ENCODE peak calls at places on chromosomes 5 and 9, in seven cellular contexts. A is H9, N is H1, O is IMR-90, W is neuronal stem cell, R is mesendoderm, Z is mesenchymal stem cell. U is an unnamed sample.

GRCh38 chr5:16467363-16468219 is 2.0 kb upstream of the ZNF622 start:
- DNase-seq in A (no peak), N (no peak), O (peak), R (no peak), Z (peak), W (no peak), U (peak)

GRCh38 chr9:87606921-87607521 is 109.4 kb downstream of the DAPK1 start:
- DNase-seq in N (no peak), Z (peak), W (no peak), O (peak), A (no peak), R (no peak), U (peak)

GRCh38 chr9:112820886-112821285 is 69.8 kb downstream of the SLC46A2 start:
- DNase-seq in O (peak), N (no peak), R (no peak), A (no peak), Z (no peak), W (no peak), U (no peak)

GRCh38 chr9:98411981-98412561 is 156.6 kb upstream of the TBC1D2 start:
- DNase-seq in R (no peak), N (no peak), Z (no peak), W (no peak), A (no peak), O (no peak), U (no peak)

GRCh38 chr5:141094481-141095262 is at the start of gene PCDHB2:
- DNase-seq in Z (peak), A (peak), O (peak), W (peak), N (peak), R (peak), U (no peak)

GRCh38 chr9:116390306-116391228 is 237.0 kb downstream of the PAPPA start:
- DNase-seq in O (no peak), Z (no peak), R (peak), N (no peak), A (no peak), W (no peak), U (no peak)

GRCh38 chr9:128946945-128947422 is 419 bp downstream of the DOLK start:
- DNase-seq in Z (no peak), O (peak), N (no peak), W (no peak), A (no peak), R (peak), U (peak)

GRCh38 chr5:1468247-1468612 is 23.0 kb upstream of the SLC6A3 start:
- DNase-seq in Z (no peak), A (peak), O (no peak), N (no peak), W (no peak), R (peak), U (no peak)

GRCh38 chr9:22228542-22228941 is 218.1 kb upstream of the DMRTA1 start:
- DNase-seq in R (no peak), A (no peak), N (no peak), Z (no peak), O (peak), W (no peak), U (no peak)

GRCh38 chr9:6632516-6633328 is 12.8 kb downstream of the GLDC start:
- DNase-seq in R (peak), W (no peak), A (peak), Z (no peak), N (no peak), O (no peak), U (no peak)

GRCh38 chr9:118367383-118367782 is 663.2 kb downstream of the TLR4 start:
- DNase-seq in O (no peak), N (no peak), R (no peak), Z (no peak), A (no peak), W (no peak), U (no peak)

GRCh38 chr5:94113-94892 is 2.3 kb downstream of the PLEKHG4B start:
- DNase-seq in W (no peak), A (no peak), O (no peak), N (no peak), R (no peak), Z (no peak), U (no peak)

GRCh38 chr5:92391-93220 is 638 bp downstream of the PLEKHG4B start:
- DNase-seq in N (no peak), W (no peak), Z (no peak), A (no peak), O (no peak), R (peak), U (no peak)

GRCh38 chr5:93221-93980 is 1.4 kb downstream of the PLEKHG4B start:
- DNase-seq in Z (no peak), R (peak), O (no peak), N (no peak), A (no peak), W (no peak), U (peak)

GRCh38 chr5:96976-97640 is 5.1 kb downstream of the PLEKHG4B start:
- DNase-seq in O (no peak), A (no peak), Z (no peak), R (no peak), W (no peak), N (no peak), U (peak)

GRCh38 chr5:95241-95980 is 3.4 kb downstream of the PLEKHG4B start:
- DNase-seq in R (no peak), Z (no peak), W (no peak), N (no peak), O (no peak), A (no peak), U (no peak)
- H3K23ac ChIP-seq in R (no peak), Z (no peak), W (no peak), N (no peak), O (no peak), A (no peak), U (no peak)

GRCh38 chr9:122095010-122095767 is 2.1 kb upstream of the TTLL11 start:
- DNase-seq in W (peak), A (peak), R (peak), Z (peak), N (no peak), O (peak), U (peak)
- H3K23ac ChIP-seq in W (no peak), A (no peak), R (no peak), Z (no peak), N (no peak), O (no peak), U (no peak)

DNA sequence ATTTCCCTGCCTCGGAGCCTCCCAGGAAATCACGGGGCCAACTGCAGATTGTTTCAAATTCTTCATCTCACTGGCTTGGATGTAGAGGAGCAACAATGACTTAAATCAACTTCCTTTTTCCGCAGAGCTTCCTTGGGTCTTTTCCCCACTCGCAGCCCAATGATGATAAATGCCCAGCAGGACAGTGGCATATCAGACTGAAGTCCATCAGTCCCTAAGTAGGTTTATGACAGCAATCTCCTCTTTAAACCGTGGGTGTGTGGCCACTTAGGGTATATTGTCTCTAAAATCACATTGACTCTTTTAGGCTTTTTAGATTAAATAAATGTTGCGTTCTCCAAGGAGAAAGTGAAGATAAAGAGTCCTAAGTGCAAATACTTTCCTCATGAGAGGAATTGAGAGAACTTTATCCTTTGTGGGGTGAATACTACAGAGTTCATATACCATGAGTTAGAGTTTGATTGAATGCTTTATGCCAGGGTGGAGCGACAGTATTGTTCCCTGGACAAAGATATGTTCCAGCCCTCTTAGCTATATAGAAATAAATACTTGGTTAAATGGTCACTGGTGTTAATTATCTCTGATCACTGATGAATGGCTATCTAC is 59.1 kb downstream of the IQGAP2 start:
- DNase-seq in W (no peak), R (no peak), A (no peak), O (no peak), N (no peak), Z (no peak), U (no peak)
- H3K23ac ChIP-seq in W (no peak), R (no peak), A (no peak), O (no peak), N (no peak), Z (no peak), U (no peak)

GRCh38 chr9:36207016-36207415 is 16.3 kb downstream of the CLTA start:
- DNase-seq in Z (peak), W (no peak), O (peak), R (peak), A (no peak), N (no peak), U (no peak)
- H3K23ac ChIP-seq in Z (no peak), W (peak), O (peak), R (no peak), A (no peak), N (no peak), U (no peak)

GRCh38 chr5:112479418-112479817 is 60.3 kb upstream of the EPB41L4A start:
- DNase-seq in R (no peak), N (no peak), W (no peak), A (no peak), O (peak), Z (peak), U (peak)
- H3K23ac ChIP-seq in R (no peak), N (no peak), W (no peak), A (no peak), O (no peak), Z (no peak), U (no peak)

GRCh38 chr5:34748431-34748830 is 90.5 kb upstream of the TTC23L start:
- DNase-seq in Z (no peak), A (no peak), W (no peak), O (no peak), R (no peak), N (no peak), U (no peak)

GRCh38 chr5:34749431-34749872 is 89.5 kb upstream of the TTC23L start:
- DNase-seq in N (no peak), O (peak), R (no peak), A (no peak), W (no peak), Z (peak), U (peak)

GRCh38 chr5:34756781-34757624 is 82.0 kb upstream of the TTC23L start:
- DNase-seq in Z (peak), R (no peak), W (no peak), A (no peak), N (no peak), O (no peak), U (peak)

DNA sequence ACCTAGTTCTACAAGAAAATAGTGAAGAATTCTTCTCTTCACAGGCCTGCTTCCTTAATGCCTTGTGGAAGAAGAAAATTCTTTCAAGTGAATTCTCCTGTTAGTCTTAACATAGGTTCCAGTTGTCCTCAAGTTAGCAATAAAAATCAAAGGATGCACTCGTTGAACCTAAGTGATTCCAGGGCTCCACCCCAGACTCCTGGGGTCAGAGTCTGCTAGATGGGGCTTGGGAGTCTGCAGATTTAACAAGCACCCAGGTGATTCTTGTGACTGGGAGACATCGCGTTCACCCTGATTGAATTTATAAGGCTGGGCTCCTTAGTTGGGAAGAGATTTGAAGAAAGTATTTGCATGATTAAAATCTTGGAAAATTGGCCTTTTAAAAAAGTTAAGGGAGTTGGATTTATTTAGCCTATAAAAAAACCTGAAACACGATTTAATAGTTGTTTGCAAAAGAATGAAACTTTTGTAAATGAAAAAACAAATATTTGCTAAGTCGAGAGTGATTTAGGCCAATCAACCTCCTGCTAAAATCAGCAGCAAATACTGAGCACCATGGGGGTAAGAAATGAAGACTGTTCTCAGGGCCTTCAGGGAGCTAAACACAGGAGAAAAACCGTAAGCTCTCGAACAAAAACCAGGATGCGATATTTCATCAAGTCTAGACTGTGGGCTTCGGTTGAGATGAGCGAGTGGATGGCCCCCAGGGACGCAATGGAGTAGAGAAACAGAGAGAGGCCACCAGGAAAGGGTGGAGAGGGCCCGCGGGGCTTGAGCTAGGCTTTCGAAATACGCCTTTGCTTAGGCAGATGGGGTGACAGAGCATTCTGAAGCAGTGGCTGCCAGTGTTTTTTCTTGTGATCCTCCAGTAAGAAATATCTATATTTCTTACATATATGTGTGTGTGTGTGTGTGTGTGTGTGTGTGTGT is 86.9 kb upstream of the TTC23L start:
- DNase-seq in N (no peak), A (no peak), O (no peak), Z (no peak), W (no peak), R (no peak), U (peak)
- H3K23ac ChIP-seq in N (no peak), A (no peak), O (no peak), Z (no peak), W (no peak), R (no peak), U (no peak)

GRCh38 chr5:146797683-146798082 is 80.9 kb downstream of the PPP2R2B start:
- DNase-seq in O (no peak), R (no peak), Z (no peak), W (peak), A (no peak), N (no peak), U (no peak)
- H3K23ac ChIP-seq in O (no peak), R (no peak), Z (no peak), W (no peak), A (no peak), N (no peak), U (no peak)

DNA sequence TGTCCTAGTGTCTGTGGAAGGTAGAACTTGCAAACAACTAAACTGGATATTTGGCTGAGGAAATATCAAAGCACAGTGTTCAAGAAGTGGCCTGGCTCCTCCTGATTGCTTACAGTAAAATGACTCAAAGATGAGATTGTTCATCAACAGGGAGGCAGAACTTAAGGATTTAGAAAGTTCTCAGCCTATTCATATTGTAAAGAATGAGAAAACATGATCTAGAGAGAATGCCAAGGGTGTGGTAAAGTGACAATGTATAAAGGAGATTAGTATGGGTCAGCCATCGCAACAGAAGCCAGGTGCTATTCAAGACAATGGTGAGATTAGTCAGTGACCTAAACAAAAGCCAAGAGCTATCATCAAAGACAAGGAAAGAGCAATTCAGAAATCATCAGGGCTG is 372.3 kb downstream of the SPOCK1 start:
- DNase-seq in A (no peak), O (no peak), Z (no peak), W (no peak), R (no peak), N (no peak), U (no peak)
- H3K23ac ChIP-seq in A (no peak), O (no peak), Z (no peak), W (no peak), R (no peak), N (no peak), U (no peak)

DNA sequence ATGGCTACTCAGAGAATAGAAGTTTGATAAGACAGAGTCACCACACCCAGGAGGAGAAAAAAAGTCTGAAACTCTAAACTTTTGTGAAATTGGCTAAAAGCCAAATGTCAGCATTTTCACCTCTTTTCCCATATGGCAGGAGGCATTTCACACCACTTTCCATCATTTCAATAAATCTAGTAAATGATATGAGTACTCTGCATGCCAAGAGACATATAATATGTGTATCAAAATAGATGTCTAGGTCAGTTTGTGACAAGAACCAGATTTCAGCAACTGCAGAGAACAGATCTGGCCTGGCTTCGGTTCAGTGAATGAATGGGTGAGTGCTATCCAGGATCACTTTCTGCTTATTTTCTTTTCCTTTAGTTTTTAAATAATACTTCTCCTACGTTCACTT is 470.8 kb downstream of the ENC1 start:
- DNase-seq in W (no peak), R (no peak), N (no peak), O (no peak), A (no peak), Z (no peak), U (no peak)
- H3K23ac ChIP-seq in W (no peak), R (no peak), N (no peak), O (no peak), A (no peak), Z (no peak), U (no peak)

GRCh38 chr5:34692781-34693180 is 36.7 kb downstream of the RAI14 start:
- DNase-seq in O (no peak), A (no peak), N (no peak), R (no peak), W (no peak), Z (no peak), U (no peak)

GRCh38 chr5:34697308-34698108 is 41.4 kb downstream of the RAI14 start:
- DNase-seq in A (no peak), W (no peak), N (no peak), R (no peak), O (no peak), Z (no peak), U (no peak)

GRCh38 chr5:34694012-34694411 is 37.9 kb downstream of the RAI14 start:
- DNase-seq in Z (no peak), O (no peak), N (no peak), W (no peak), A (no peak), R (no peak), U (no peak)

GRCh38 chr5:34698109-34698419 is 41.9 kb downstream of the RAI14 start:
- DNase-seq in N (no peak), A (no peak), O (no peak), R (no peak), W (no peak), Z (no peak), U (no peak)

GRCh38 chr5:34695275-34696032 is 39.3 kb downstream of the RAI14 start:
- DNase-seq in Z (peak), A (no peak), N (no peak), W (no peak), O (no peak), R (no peak), U (no peak)
- H3K23ac ChIP-seq in Z (no peak), A (no peak), N (no peak), W (no peak), O (no peak), R (no peak), U (no peak)